ENCODE peak calls at places on chromosomes 3 and 15, in four cellular contexts. One of them, this sample, is unnamed.

GRCh38 chr15:49895337-49896223 is 223.5 kb downstream of the ATP8B4 start:
- DNase-seq in activated CD8-positive, alpha-beta memory T cell treated with anti-CD3 and anti-CD28 coated beads, Interleukin-2, amount 50 U/mL, for 48 hours: no peak
- DNase-seq in A172: no peak
- DNase-seq in endothelial cell: no peak
- DNase-seq in this sample: no peak

GRCh38 chr15:72099155-72099554 is 18.8 kb downstream of the MYO9A start:
- DNase-seq in activated CD8-positive, alpha-beta memory T cell treated with anti-CD3 and anti-CD28 coated beads, Interleukin-2, amount 50 U/mL, for 48 hours: no peak
- DNase-seq in A172: no peak
- DNase-seq in endothelial cell: no peak
- DNase-seq in this sample: no peak

GRCh38 chr3:149765762-149766334 is 13.6 kb upstream of the COMMD2 start:
- DNase-seq in activated CD8-positive, alpha-beta memory T cell treated with anti-CD3 and anti-CD28 coated beads, Interleukin-2, amount 50 U/mL, for 48 hours: no peak
- DNase-seq in A172: peak
- DNase-seq in endothelial cell: no peak
- DNase-seq in this sample: peak

GRCh38 chr3:196135693-196136639 is 54.1 kb upstream of the TFRC start:
- DNase-seq in activated CD8-positive, alpha-beta memory T cell treated with anti-CD3 and anti-CD28 coated beads, Interleukin-2, amount 50 U/mL, for 48 hours: no peak
- DNase-seq in A172: peak
- DNase-seq in endothelial cell: no peak
- DNase-seq in this sample: no peak

GRCh38 chr3:86954226-86954625 is 36.7 kb downstream of the VGLL3 start:
- DNase-seq in activated CD8-positive, alpha-beta memory T cell treated with anti-CD3 and anti-CD28 coated beads, Interleukin-2, amount 50 U/mL, for 48 hours: no peak
- DNase-seq in A172: no peak
- DNase-seq in endothelial cell: no peak
- DNase-seq in this sample: no peak

GRCh38 chr15:41043276-41043675 is 72.8 kb downstream of the INO80 start:
- DNase-seq in activated CD8-positive, alpha-beta memory T cell treated with anti-CD3 and anti-CD28 coated beads, Interleukin-2, amount 50 U/mL, for 48 hours: no peak
- DNase-seq in A172: no peak
- DNase-seq in endothelial cell: no peak
- DNase-seq in this sample: no peak

GRCh38 chr15:55253580-55253979 is 36.0 kb downstream of the RAB27A start:
- DNase-seq in activated CD8-positive, alpha-beta memory T cell treated with anti-CD3 and anti-CD28 coated beads, Interleukin-2, amount 50 U/mL, for 48 hours: no peak
- DNase-seq in A172: peak
- DNase-seq in endothelial cell: no peak
- DNase-seq in this sample: no peak

GRCh38 chr15:70152070-70152480 is 54.4 kb upstream of the TLE3 start:
- DNase-seq in activated CD8-positive, alpha-beta memory T cell treated with anti-CD3 and anti-CD28 coated beads, Interleukin-2, amount 50 U/mL, for 48 hours: no peak
- DNase-seq in A172: peak
- DNase-seq in endothelial cell: peak
- DNase-seq in this sample: peak

GRCh38 chr3:121979734-121980449 is 42.2 kb downstream of the ILDR1 start:
- DNase-seq in activated CD8-positive, alpha-beta memory T cell treated with anti-CD3 and anti-CD28 coated beads, Interleukin-2, amount 50 U/mL, for 48 hours: no peak
- DNase-seq in A172: no peak
- DNase-seq in endothelial cell: no peak
- DNase-seq in this sample: no peak

GRCh38 chr15:98121957-98122356 is 161.5 kb downstream of the ARRDC4 start:
- DNase-seq in activated CD8-positive, alpha-beta memory T cell treated with anti-CD3 and anti-CD28 coated beads, Interleukin-2, amount 50 U/mL, for 48 hours: no peak
- DNase-seq in A172: no peak
- DNase-seq in endothelial cell: no peak
- DNase-seq in this sample: no peak

GRCh38 chr15:43808960-43809678 is 8.7 kb downstream of the HYPK start:
- DNase-seq in activated CD8-positive, alpha-beta memory T cell treated with anti-CD3 and anti-CD28 coated beads, Interleukin-2, amount 50 U/mL, for 48 hours: no peak
- DNase-seq in A172: no peak
- DNase-seq in endothelial cell: no peak
- DNase-seq in this sample: no peak

GRCh38 chr15:66803182-66803729 is 101.2 kb downstream of the SMAD6 start:
- DNase-seq in activated CD8-positive, alpha-beta memory T cell treated with anti-CD3 and anti-CD28 coated beads, Interleukin-2, amount 50 U/mL, for 48 hours: peak
- DNase-seq in A172: peak
- DNase-seq in endothelial cell: peak
- DNase-seq in this sample: peak

GRCh38 chr3:52021869-52022268 is 26.2 kb upstream of the RPL29 start:
- DNase-seq in activated CD8-positive, alpha-beta memory T cell treated with anti-CD3 and anti-CD28 coated beads, Interleukin-2, amount 50 U/mL, for 48 hours: no peak
- DNase-seq in A172: no peak
- DNase-seq in endothelial cell: no peak
- DNase-seq in this sample: no peak

GRCh38 chr3:180321534-180321933 is 280.4 kb upstream of the TTC14 start:
- DNase-seq in activated CD8-positive, alpha-beta memory T cell treated with anti-CD3 and anti-CD28 coated beads, Interleukin-2, amount 50 U/mL, for 48 hours: no peak
- DNase-seq in A172: no peak
- DNase-seq in endothelial cell: no peak
- DNase-seq in this sample: no peak

GRCh38 chr3:13046569-13047279 is 26.5 kb downstream of the IQSEC1 start:
- DNase-seq in activated CD8-positive, alpha-beta memory T cell treated with anti-CD3 and anti-CD28 coated beads, Interleukin-2, amount 50 U/mL, for 48 hours: no peak
- DNase-seq in A172: no peak
- DNase-seq in endothelial cell: no peak
- DNase-seq in this sample: no peak

GRCh38 chr3:190130700-190131099 is 10.0 kb upstream of the P3H2 start:
- DNase-seq in activated CD8-positive, alpha-beta memory T cell treated with anti-CD3 and anti-CD28 coated beads, Interleukin-2, amount 50 U/mL, for 48 hours: no peak
- DNase-seq in A172: no peak
- DNase-seq in endothelial cell: no peak
- DNase-seq in this sample: no peak

GRCh38 chr3:38438421-38438820 is 15.3 kb upstream of the ACVR2B start:
- DNase-seq in activated CD8-positive, alpha-beta memory T cell treated with anti-CD3 and anti-CD28 coated beads, Interleukin-2, amount 50 U/mL, for 48 hours: no peak
- DNase-seq in A172: peak
- DNase-seq in endothelial cell: no peak
- DNase-seq in this sample: no peak

GRCh38 chr3:9690451-9691450 is 12.9 kb upstream of the CPNE9 start:
- DNase-seq in activated CD8-positive, alpha-beta memory T cell treated with anti-CD3 and anti-CD28 coated beads, Interleukin-2, amount 50 U/mL, for 48 hours: no peak
- DNase-seq in A172: no peak
- DNase-seq in endothelial cell: no peak
- DNase-seq in this sample: no peak

GRCh38 chr3:180119567-180119966 is 82.8 kb upstream of the PEX5L start:
- DNase-seq in activated CD8-positive, alpha-beta memory T cell treated with anti-CD3 and anti-CD28 coated beads, Interleukin-2, amount 50 U/mL, for 48 hours: no peak
- DNase-seq in A172: no peak
- DNase-seq in endothelial cell: no peak
- DNase-seq in this sample: no peak

GRCh38 chr15:90529008-90529368 is 735 bp upstream of the CRTC3 start:
- DNase-seq in activated CD8-positive, alpha-beta memory T cell treated with anti-CD3 and anti-CD28 coated beads, Interleukin-2, amount 50 U/mL, for 48 hours: no peak
- DNase-seq in A172: no peak
- DNase-seq in endothelial cell: no peak
- DNase-seq in this sample: no peak

GRCh38 chr3:77889616-77890015 is 849.7 kb downstream of the ROBO2 start:
- DNase-seq in activated CD8-positive, alpha-beta memory T cell treated with anti-CD3 and anti-CD28 coated beads, Interleukin-2, amount 50 U/mL, for 48 hours: no peak
- DNase-seq in A172: no peak
- DNase-seq in endothelial cell: no peak
- DNase-seq in this sample: no peak

GRCh38 chr3:122748347-122748746 is 45.3 kb downstream of the HSPBAP1 start:
- DNase-seq in activated CD8-positive, alpha-beta memory T cell treated with anti-CD3 and anti-CD28 coated beads, Interleukin-2, amount 50 U/mL, for 48 hours: no peak
- DNase-seq in A172: no peak
- DNase-seq in endothelial cell: no peak
- DNase-seq in this sample: no peak

GRCh38 chr15:52013151-52013791 is 5.7 kb upstream of the MAPK6 start:
- DNase-seq in activated CD8-positive, alpha-beta memory T cell treated with anti-CD3 and anti-CD28 coated beads, Interleukin-2, amount 50 U/mL, for 48 hours: no peak
- DNase-seq in A172: peak
- DNase-seq in endothelial cell: no peak
- DNase-seq in this sample: peak

GRCh38 chr3:114418724-114419543 is 125.1 kb downstream of the TIGIT start:
- DNase-seq in activated CD8-positive, alpha-beta memory T cell treated with anti-CD3 and anti-CD28 coated beads, Interleukin-2, amount 50 U/mL, for 48 hours: no peak
- DNase-seq in A172: peak
- DNase-seq in endothelial cell: no peak
- DNase-seq in this sample: peak

This sample was measured in Caki2.